ENCODE peak calls at places on chromosomes 16 and 17, in ten cellular contexts. H is heart left ventricle; P is aorta; M is ascending aorta; J is CD8-positive, alpha-beta T cell; E is ovary; Z is psoas muscle; Q is A549; U is colonic mucosa; Y is SK-N-SH. X is an unnamed sample.

GRCh38 chr16:77282345-77282744 is 83.1 kb downstream of the SYCE1L start:
- DNase-seq in H (no peak), M (no peak), E (no peak), Q (no peak), Z (no peak), J (no peak), U (no peak), Y (no peak), P (no peak), X (no peak)

GRCh38 chr17:55577011-55577586 is 65.8 kb upstream of the SMIM36 start:
- DNase-seq in Y (no peak), E (peak; percentile 56), U (peak; percentile 29), Q (no peak), P (peak; percentile 83), Z (no peak), H (peak; percentile 72), J (no peak), M (peak; percentile 67), X (no peak)

GRCh38 chr16:11674001-11674817 is 6.0 kb downstream of the SNN start:
- DNase-seq in U (no peak), Q (no peak), Z (no peak), H (peak; percentile 52), Y (no peak), P (no peak), E (peak; percentile 33), J (no peak), M (no peak), X (no peak)

GRCh38 chr17:27975146-27976011 is 67.1 kb upstream of the NLK start:
- DNase-seq in E (no peak), P (no peak), Z (no peak), Y (no peak), Q (no peak), H (no peak), M (no peak), J (no peak), U (no peak), X (no peak)

GRCh38 chr17:2081564-2081963 is 26.7 kb downstream of the HIC1 start:
- DNase-seq in Z (no peak), P (no peak), Y (no peak), J (no peak), Q (no peak), E (no peak), U (no peak), H (no peak), M (no peak), X (no peak)

GRCh38 chr17:18958611-18959010 is 6.6 kb downstream of the SLC5A10 start:
- DNase-seq in U (no peak), Z (no peak), Y (no peak), J (no peak), P (no peak), E (no peak), M (no peak), H (peak; percentile 56), Q (no peak), X (no peak)

GRCh38 chr16:49652441-49653175 is 203.3 kb downstream of the ZNF423 start:
- DNase-seq in Y (no peak), U (peak; percentile 26), H (peak; percentile 81), Q (no peak), M (peak; percentile 82), Z (peak; percentile 69), E (peak; percentile 66), P (peak; percentile 77), J (no peak), X (no peak)

GRCh38 chr16:68375801-68376536 is 65.2 kb downstream of the PRMT7 start:
- DNase-seq in Y (no peak), U (no peak), Z (no peak), J (no peak), Q (no peak), H (peak; percentile 13), M (no peak), E (no peak), P (peak; percentile 13), X (no peak)

GRCh38 chr17:47852113-47852949 is 1.4 kb upstream of the SP6 start:
- DNase-seq in M (no peak), H (no peak), Q (no peak), E (no peak), Y (no peak), P (no peak), U (no peak), Z (no peak), J (no peak), X (no peak)

GRCh38 chr17:41672153-41672552 is 16.5 kb upstream of the EIF1 start:
- DNase-seq in P (no peak), E (no peak), J (no peak), Q (no peak), Z (no peak), U (no peak), H (peak; percentile 37), M (no peak), Y (no peak), X (no peak)

GRCh38 chr17:38727661-38728220 is 2.4 kb upstream of the CISD3 start:
- DNase-seq in Q (no peak), J (no peak), Y (no peak), Z (no peak), P (no peak), H (no peak), E (no peak), M (no peak), U (no peak), X (no peak)

GRCh38 chr17:43175213-43176118 is 4.5 kb downstream of the NBR1 start:
- DNase-seq in Q (no peak), J (no peak), E (no peak), Z (no peak), H (no peak), M (no peak), P (no peak), U (no peak), Y (no peak), X (no peak)

GRCh38 chr17:72790194-72790593 is 302.3 kb downstream of the SLC39A11 start:
- DNase-seq in U (no peak), Z (no peak), Q (no peak), H (no peak), J (no peak), M (no peak), E (no peak), P (no peak), Y (no peak), X (no peak)

GRCh38 chr17:72797142-72797541 is 295.3 kb downstream of the SLC39A11 start:
- DNase-seq in Q (no peak), H (no peak), Y (no peak), P (no peak), J (no peak), Z (no peak), E (no peak), U (no peak), M (no peak), X (no peak)

GRCh38 chr17:72794152-72794551 is 298.3 kb downstream of the SLC39A11 start:
- DNase-seq in Z (no peak), E (no peak), H (no peak), Y (no peak), M (no peak), P (no peak), J (no peak), U (no peak), Q (no peak), X (no peak)

GRCh38 chr17:72792771-72793170 is 299.7 kb downstream of the SLC39A11 start:
- DNase-seq in J (no peak), H (no peak), Y (peak; percentile 77), Z (no peak), M (no peak), P (no peak), Q (no peak), U (no peak), E (no peak), X (no peak)

GRCh38 chr17:72795941-72796340 is 296.5 kb downstream of the SLC39A11 start:
- DNase-seq in H (no peak), Q (no peak), U (no peak), Z (no peak), E (no peak), J (no peak), M (no peak), P (no peak), Y (no peak), X (no peak)
- H3K9me3 ChIP-seq in H (peaks cover 43% of the 10 kb centered on the region), Q (peaks cover 40% of the 10 kb centered on the region), U (no peaks in the 10 kb centered on the region), Z (peaks cover 15% of the 10 kb centered on the region), E (no peaks in the 10 kb centered on the region), J (peaks cover 4% of the 10 kb centered on the region), M (peaks cover 5% of the 10 kb centered on the region), P (peaks cover 6% of the 10 kb centered on the region), Y (no peaks in the 10 kb centered on the region), X (peaks cover 3% of the 10 kb centered on the region)

GRCh38 chr17:82943339-82943738 is 103.5 kb upstream of the ZNF750 start:
- DNase-seq in H (peak; percentile 40), U (no peak), Q (no peak), E (peak; percentile 9), P (no peak), Z (no peak), Y (no peak), M (no peak), J (no peak), X (no peak)
- H3K9me3 ChIP-seq in H (peaks cover 22% of the 10 kb centered on the region), U (no peaks in the 10 kb centered on the region), Q (peaks cover 53% of the 10 kb centered on the region), E (peaks cover 21% of the 10 kb centered on the region), P (peaks cover 3% of the 10 kb centered on the region), Z (peaks cover 18% of the 10 kb centered on the region), Y (peaks cover 23% of the 10 kb centered on the region), M (peaks cover 32% of the 10 kb centered on the region), J (peaks cover 13% of the 10 kb centered on the region), X (peaks cover 11% of the 10 kb centered on the region)

DNA sequence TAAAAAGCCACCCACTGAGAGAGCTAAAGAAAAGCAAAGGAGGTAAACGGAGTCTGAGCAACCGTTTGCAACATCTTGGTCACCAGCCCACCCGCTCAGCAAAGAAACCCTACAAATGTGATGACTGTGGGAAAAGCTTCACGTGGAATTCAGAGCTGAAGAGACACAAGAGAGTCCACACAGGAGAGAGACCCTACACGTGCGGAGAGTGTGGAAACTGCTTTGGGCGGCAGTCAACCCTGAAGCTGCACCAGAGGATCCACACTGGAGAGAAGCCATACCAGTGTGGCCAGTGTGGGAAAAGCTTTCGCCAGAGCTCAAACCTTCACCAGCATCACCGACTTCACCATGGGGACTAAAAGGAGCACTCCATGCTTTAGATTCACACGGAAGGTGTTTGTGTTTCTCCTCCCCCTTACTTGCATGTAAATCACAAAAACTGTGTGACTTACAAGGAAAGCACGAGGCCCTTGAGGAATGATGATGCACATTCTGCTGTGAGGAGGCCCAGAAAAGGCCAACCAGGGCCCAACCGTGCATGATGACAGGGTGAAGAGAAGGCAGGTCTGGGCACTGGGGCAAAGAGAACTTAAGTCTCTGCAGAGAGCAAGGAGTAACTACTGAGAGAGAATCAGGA is 7.7 kb downstream of the ZNF174 start:
- DNase-seq in Z (no peak), J (no peak), E (no peak), M (no peak), U (no peak), Q (no peak), H (no peak), Y (no peak), P (no peak), X (no peak)
- H3K9me3 ChIP-seq in Z (peaks cover 79% of the 10 kb centered on the region), J (peaks cover 48% of the 10 kb centered on the region), E (peaks cover 61% of the 10 kb centered on the region), M (peaks cover 81% of the 10 kb centered on the region), U (peaks cover 15% of the 10 kb centered on the region), Q (peaks cover 99% of the 10 kb centered on the region), H (peaks cover 94% of the 10 kb centered on the region), Y (peaks cover 37% of the 10 kb centered on the region), P (peaks cover 29% of the 10 kb centered on the region), X (peaks cover 41% of the 10 kb centered on the region)

DNA sequence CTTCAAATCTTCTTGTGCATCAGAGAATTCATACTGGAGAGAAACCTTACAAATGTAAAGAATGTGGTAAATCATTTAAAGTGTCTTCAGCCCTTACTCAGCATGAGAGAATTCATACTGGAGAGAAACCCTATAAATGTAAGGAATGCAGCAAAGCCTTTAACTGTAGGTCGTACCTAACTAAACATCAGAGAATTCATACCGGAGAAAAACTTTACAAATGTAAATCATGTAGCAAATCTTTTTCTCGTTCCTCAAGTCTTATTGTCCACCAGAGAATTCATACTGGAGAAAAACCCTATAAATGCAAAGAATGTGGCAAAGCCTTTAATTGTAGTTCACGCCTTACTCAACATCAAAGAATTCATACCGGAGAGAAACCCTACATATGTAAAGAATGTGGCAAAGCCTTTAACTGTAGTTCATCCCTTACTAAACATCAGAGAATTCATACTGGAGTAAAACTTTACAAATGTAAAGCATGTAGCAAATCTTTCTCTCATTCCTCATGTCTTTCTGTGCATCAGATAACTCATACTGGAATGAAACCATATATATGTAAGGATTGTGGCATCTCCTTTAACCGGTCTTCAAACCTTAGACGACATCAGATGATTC is 118.5 kb upstream of the ZNF267 start:
- DNase-seq in Z (no peak), Y (no peak), Q (peak; percentile 10), E (no peak), P (no peak), J (no peak), M (no peak), H (no peak), U (no peak), X (no peak)
- H3K9me3 ChIP-seq in Z (peaks cover 96% of the 10 kb centered on the region), Y (peaks cover 55% of the 10 kb centered on the region), Q (peaks cover 92% of the 10 kb centered on the region), E (peaks cover 28% of the 10 kb centered on the region), P (peaks cover 5% of the 10 kb centered on the region), J (peaks cover 57% of the 10 kb centered on the region), M (peaks cover 91% of the 10 kb centered on the region), H (peaks cover 96% of the 10 kb centered on the region), U (peaks cover 25% of the 10 kb centered on the region), X (peaks cover 61% of the 10 kb centered on the region)

X was measured in T-helper 17 cell.